ENCODE peak calls at places on chromosomes 2 and 18, in ten cellular contexts. I is GM12865; S is gastrocnemius medialis; C is right atrium auricular region; N is GM12864; J is sigmoid colon; Q is stomach; H is CD8-positive, alpha-beta T cell; R is fibroblast of pulmonary artery; O is bronchial epithelial cell. X is an unnamed sample.

GRCh38 chr2:222693837-222694236 is 22.4 kb downstream of the MOGAT1 start:
- DNase-seq in I (peak), S (no peak), C (no peak), N (no peak), J (no peak), Q (no peak), H (no peak), R (peak), O (peak), X (no peak)

GRCh38 chr2:218745559-218746469 is 35.2 kb downstream of the TTLL4 start:
- DNase-seq in I (no peak), S (no peak), C (peak), N (no peak), J (peak), Q (peak), H (no peak), R (peak), O (no peak), X (peak)

GRCh38 chr2:235677276-235677788 is 183.5 kb downstream of the AGAP1 start:
- DNase-seq in I (no peak), S (no peak), C (no peak), N (no peak), J (peak), Q (no peak), H (no peak), R (peak), O (no peak), X (no peak)

GRCh38 chr2:73700661-73701447 is 36.3 kb downstream of the TPRKB start:
- DNase-seq in I (no peak), S (no peak), C (no peak), N (no peak), J (no peak), Q (peak), H (no peak), R (no peak), O (no peak), X (peak)

GRCh38 chr18:23902396-23902795 is 112.2 kb upstream of the TTC39C start:
- DNase-seq in I (no peak), S (no peak), C (no peak), N (no peak), J (no peak), Q (no peak), H (no peak), R (no peak), O (no peak), X (no peak)

GRCh38 chr2:231970461-231970860 is 8.9 kb downstream of the DIS3L2 start:
- DNase-seq in I (no peak), S (no peak), C (no peak), N (no peak), J (no peak), Q (no peak), H (no peak), R (no peak), O (peak), X (no peak)

GRCh38 chr18:79954791-79955190 is 3.3 kb upstream of the SLC66A2 start:
- DNase-seq in I (no peak), S (peak), C (no peak), N (no peak), J (peak), Q (no peak), H (no peak), R (no peak), O (peak), X (no peak)

GRCh38 chr2:80499095-80499494 is 194.5 kb upstream of the LRRTM1 start:
- DNase-seq in I (peak), S (no peak), C (no peak), N (no peak), J (no peak), Q (peak), H (no peak), R (peak), O (peak), X (no peak)

GRCh38 chr2:98846041-98846440 is 90.0 kb downstream of the CRACDL start:
- DNase-seq in I (no peak), S (no peak), C (no peak), N (no peak), J (no peak), Q (no peak), H (no peak), R (no peak), O (peak), X (no peak)

GRCh38 chr18:36284671-36285295 is 12.7 kb upstream of the FHOD3 start:
- DNase-seq in I (peak), S (no peak), C (no peak), N (peak), J (no peak), Q (no peak), H (peak), R (peak), O (peak), X (peak)

GRCh38 chr2:42312106-42312505 is 48.9 kb downstream of the COX7A2L start:
- DNase-seq in I (no peak), S (no peak), C (no peak), N (no peak), J (no peak), Q (no peak), H (no peak), R (no peak), O (peak), X (peak)

GRCh38 chr2:37984589-37984988 is 59.5 kb downstream of the RMDN2 start:
- DNase-seq in I (no peak), S (no peak), C (no peak), N (no peak), J (no peak), Q (no peak), H (no peak), R (peak), O (peak), X (no peak)
- TF ChIP-seq CTCF in I (no peak), S (no peak), C (no peak), N (no peak), J (no peak), Q (no peak), H (no peak), R (peak), O (no peak), X (peak)

DNA sequence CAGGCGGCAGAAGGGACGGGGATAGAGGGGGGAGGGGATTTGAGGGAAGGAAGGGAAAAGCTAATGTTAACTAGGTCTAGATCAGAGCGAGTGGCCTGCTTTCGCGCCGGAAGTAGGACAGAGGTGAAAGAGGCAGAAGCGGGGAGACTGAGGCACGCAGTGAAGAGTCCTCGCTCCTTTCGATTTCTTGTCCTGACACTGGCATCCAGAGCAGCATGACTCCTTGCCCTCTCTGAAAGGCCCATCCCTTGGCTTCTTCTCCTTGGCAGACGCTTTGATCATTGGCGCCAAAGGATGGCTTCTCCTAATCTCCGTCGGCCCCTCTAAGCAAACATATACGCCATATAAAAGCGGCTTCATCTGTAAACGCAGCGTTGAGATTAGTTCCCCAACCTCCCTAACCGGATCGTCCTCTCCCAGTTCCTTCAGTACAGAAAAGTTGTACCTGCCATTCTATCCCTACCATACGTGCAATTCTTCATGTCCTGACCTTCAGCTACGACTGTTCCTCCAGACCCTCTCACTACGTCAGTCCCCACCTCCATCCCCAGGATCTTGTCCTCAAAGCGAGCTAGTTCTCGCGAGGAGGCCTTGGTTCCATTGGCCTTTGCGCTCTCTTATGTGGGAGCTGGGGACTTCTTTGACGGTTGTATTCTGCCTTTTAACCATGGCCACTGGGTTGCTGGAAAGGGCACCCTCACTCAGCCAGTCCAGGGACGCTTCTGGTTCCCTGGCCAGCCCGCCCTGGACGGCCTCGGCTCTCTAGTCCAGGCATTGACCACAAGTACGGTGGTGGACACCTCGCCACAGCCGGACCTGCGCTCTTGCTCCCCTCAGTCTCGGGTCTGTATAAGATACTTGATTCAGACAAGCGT is 857 bp upstream of the NEUROD1 start:
- DNase-seq in I (no peak), S (no peak), C (no peak), N (no peak), J (no peak), Q (no peak), H (no peak), R (no peak), O (no peak), X (no peak)
- H3K4me3 ChIP-seq in I (peak), S (peak), C (peak), N (no peak), J (no peak), Q (peak), H (peak), R (no peak), O (no peak), X (no peak)

GRCh38 chr2:9703085-9703641 is 72.4 kb upstream of the YWHAQ start:
- DNase-seq in I (peak), S (peak), C (peak), N (no peak), J (no peak), Q (no peak), H (peak), R (peak), O (peak), X (peak)

GRCh38 chr2:9707008-9707407 is 76.2 kb upstream of the YWHAQ start:
- DNase-seq in I (no peak), S (no peak), C (no peak), N (no peak), J (no peak), Q (no peak), H (no peak), R (no peak), O (no peak), X (no peak)

GRCh38 chr2:9704600-9704999 is 73.8 kb upstream of the YWHAQ start:
- DNase-seq in I (no peak), S (no peak), C (no peak), N (no peak), J (no peak), Q (no peak), H (no peak), R (no peak), O (no peak), X (no peak)

GRCh38 chr2:9702604-9703084 is 71.8 kb upstream of the YWHAQ start:
- DNase-seq in I (no peak), S (no peak), C (no peak), N (no peak), J (no peak), Q (no peak), H (no peak), R (no peak), O (no peak), X (no peak)

GRCh38 chr2:9703701-9704221 is 73.0 kb upstream of the YWHAQ start:
- DNase-seq in I (peak), S (no peak), C (no peak), N (no peak), J (no peak), Q (peak), H (no peak), R (peak), O (peak), X (peak)
- TF ChIP-seq CTCF in I (no peak), S (no peak), C (no peak), N (no peak), J (no peak), Q (no peak), H (no peak), R (no peak), O (no peak), X (peak)

GRCh38 chr2:173909846-173910245 is 55.3 kb downstream of the SP3 start:
- DNase-seq in I (no peak), S (no peak), C (no peak), N (no peak), J (no peak), Q (no peak), H (no peak), R (peak), O (peak), X (no peak)
- H3K4me3 ChIP-seq in I (no peak), S (no peak), C (no peak), N (no peak), J (no peak), Q (no peak), H (no peak), R (no peak), O (no peak), X (no peak)

DNA sequence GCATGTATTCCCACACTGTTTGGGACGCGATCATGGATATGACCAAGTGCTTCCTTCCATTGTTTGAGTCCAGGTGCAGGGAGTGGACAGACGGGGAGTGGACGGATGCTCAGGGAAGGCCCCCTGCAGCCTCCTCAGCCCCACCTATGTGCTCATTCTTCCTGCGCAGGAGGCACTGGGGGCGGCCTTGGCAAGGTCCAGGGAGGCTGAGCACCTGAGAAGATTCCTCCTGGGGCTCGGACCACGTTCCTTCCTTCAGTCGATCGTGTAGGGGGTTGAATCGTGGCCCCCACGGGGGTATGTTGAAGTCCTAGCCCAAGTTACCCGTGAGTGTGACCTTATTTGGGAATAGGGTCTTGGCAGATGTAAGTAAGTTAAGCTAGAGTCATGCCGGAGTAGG is 60.4 kb downstream of the ASB1 start:
- DNase-seq in I (no peak), S (no peak), C (no peak), N (no peak), J (no peak), Q (peak), H (no peak), R (no peak), O (no peak), X (no peak)
- TF ChIP-seq CTCF in I (no peak), S (no peak), C (no peak), N (no peak), J (no peak), Q (no peak), H (no peak), R (no peak), O (no peak), X (no peak)

X was measured in PC-9.